ENCODE peak calls at places on chromosomes 1 and 21, in eight cellular contexts. U, Z, M, N, K, X, E and W are unnamed samples.

GRCh38 chr1:219151467-219151866 is 22.2 kb upstream of the LYPLAL1 start:
- DNase-seq in U (no peak), K (no peak), N (no peak), E (no peak), Z (no peak), M (no peak), X (no peak), W (no peak)

GRCh38 chr1:27408151-27408550 is 15.7 kb downstream of the GPR3 start:
- DNase-seq in E (no peak), U (no peak), K (no peak), Z (no peak), N (no peak), M (no peak), X (no peak), W (no peak)

GRCh38 chr1:155009221-155009711 is 6.7 kb downstream of the ZBTB7B start:
- DNase-seq in E (no peak), U (no peak), M (no peak), K (no peak), X (no peak), N (no peak), Z (no peak), W (no peak)

GRCh38 chr1:23701310-23701709 is 9.7 kb downstream of the RPL11 start:
- DNase-seq in M (no peak), X (no peak), N (no peak), E (no peak), Z (no peak), K (no peak), U (no peak), W (no peak)

GRCh38 chr1:168763031-168763430 is 34.0 kb upstream of the DPT start:
- DNase-seq in U (no peak), M (no peak), X (no peak), Z (no peak), K (no peak), E (no peak), N (peak; percentile 64), W (no peak)

GRCh38 chr1:214966366-214966765 is 116.2 kb upstream of the KCNK2 start:
- DNase-seq in K (no peak), Z (no peak), M (no peak), U (no peak), X (no peak), E (peak; percentile 57), N (no peak), W (no peak)

GRCh38 chr1:205449750-205450443 is 5.9 kb downstream of the BLACAT1 start:
- DNase-seq in X (peak; percentile 73), E (peak; percentile 75), Z (peak; percentile 72), N (peak; percentile 100), M (peak; percentile 74), U (peak; percentile 82), K (no peak), W (peak; percentile 69)

GRCh38 chr1:218674280-218674773 is 329.2 kb downstream of the TGFB2 start:
- DNase-seq in Z (no peak), M (peak; percentile 61), K (no peak), N (peak; percentile 82), E (peak; percentile 88), X (peak; percentile 91), U (peak; percentile 64), W (peak; percentile 72)

GRCh38 chr1:39360726-39361125 is 130.7 kb upstream of the BMP8A start:
- DNase-seq in X (no peak), N (peak; percentile 28), K (no peak), M (no peak), Z (no peak), E (no peak), U (no peak), W (no peak)

GRCh38 chr1:170619167-170620030 is 44.5 kb upstream of the PRRX1 start:
- DNase-seq in X (no peak), U (no peak), E (no peak), M (no peak), K (no peak), Z (no peak), N (no peak), W (peak; percentile 71)

GRCh38 chr1:172112573-172112972 is 271.3 kb downstream of the DNM3 start:
- DNase-seq in X (no peak), E (no peak), Z (no peak), M (no peak), N (peak; percentile 20), U (no peak), K (no peak), W (no peak)

GRCh38 chr1:32249831-32250525 is 1.1 kb upstream of the LCK start:
- DNase-seq in E (no peak), Z (peak; percentile 79), N (peak; percentile 76), K (no peak), M (no peak), X (peak; percentile 40), U (no peak), W (no peak)

GRCh38 chr1:2199042-2199810 is 4.7 kb upstream of the FAAP20 start:
- DNase-seq in U (peak; percentile 91), E (peak; percentile 80), M (peak; percentile 73), N (peak; percentile 88), K (peak; percentile 77), Z (peak; percentile 92), X (no peak), W (peak; percentile 93)

GRCh38 chr1:210684466-210685294 is 356.0 kb downstream of the HHAT start:
- DNase-seq in Z (no peak), M (no peak), N (no peak), K (no peak), E (no peak), U (no peak), X (no peak), W (no peak)

GRCh38 chr1:17725811-17726582 is 29.1 kb upstream of the ACTL8 start:
- DNase-seq in U (no peak), K (no peak), X (no peak), N (no peak), M (no peak), Z (no peak), E (no peak), W (no peak)

GRCh38 chr1:234617986-234618725 is 8.2 kb upstream of the IRF2BP2 start:
- DNase-seq in Z (no peak), E (peak; percentile 51), N (peak; percentile 55), U (no peak), X (peak; percentile 8), M (no peak), K (no peak), W (no peak)

GRCh38 chr1:58895082-58895481 is 111.2 kb upstream of the JUN start:
- DNase-seq in Z (no peak), M (no peak), U (no peak), N (no peak), X (no peak), K (no peak), E (no peak), W (no peak)

GRCh38 chr1:41535236-41535720 is 50.8 kb upstream of the EDN2 start:
- DNase-seq in X (no peak), U (no peak), N (no peak), K (no peak), E (no peak), Z (no peak), M (no peak), W (no peak)

GRCh38 chr1:201190624-201191051 is at the start of gene IGFN1:
- DNase-seq in N (peak; percentile 67), X (peak; percentile 93), M (peak; percentile 66), U (no peak), K (no peak), E (peak; percentile 63), Z (no peak), W (no peak)

GRCh38 chr1:6468729-6469461 is 2.9 kb upstream of the TNFRSF25 start:
- DNase-seq in Z (no peak), N (no peak), K (no peak), X (no peak), U (no peak), M (no peak), E (no peak), W (no peak)

GRCh38 chr1:228370941-228371740 is 35.5 kb downstream of the TRIM11 start:
- DNase-seq in N (peak; percentile 55), U (no peak), K (no peak), X (no peak), M (peak; percentile 6), E (no peak), Z (no peak), W (no peak)

GRCh38 chr1:163747855-163748254 is 426.1 kb downstream of the NUF2 start:
- DNase-seq in Z (no peak), U (no peak), E (peak; percentile 23), K (no peak), M (no peak), N (no peak), X (no peak), W (no peak)

GRCh38 chr1:32870615-32871363 is at the start of gene FNDC5:
- DNase-seq in U (no peak), K (no peak), M (peak; percentile 56), E (peak; percentile 86), X (no peak), Z (no peak), N (no peak), W (peak; percentile 42)

GRCh38 chr1:9182784-9183257 is 51.8 kb upstream of the H6PD start:
- DNase-seq in E (peak; percentile 47), N (peak; percentile 19), K (no peak), X (no peak), U (no peak), Z (no peak), M (no peak), W (no peak)

GRCh38 chr1:2169200-2169836 is 25.3 kb downstream of the FAAP20 start:
- DNase-seq in E (no peak), Z (no peak), X (no peak), M (no peak), N (no peak), U (no peak), K (no peak), W (no peak)

GRCh38 chr21:25536752-25537151 is 70.5 kb downstream of the MRPL39 start:
- DNase-seq in Z (no peak), U (no peak), E (no peak), K (no peak), M (no peak), N (no peak), X (no peak), W (no peak)

GRCh38 chr1:67314696-67315095 is 7.0 kb downstream of the IL12RB2 start:
- DNase-seq in K (no peak), X (no peak), M (no peak), Z (no peak), U (no peak), E (no peak), N (no peak), W (no peak)

GRCh38 chr1:156119503-156120209 is 5.1 kb downstream of the LMNA start:
- DNase-seq in E (no peak), X (peak; percentile 66), U (no peak), Z (peak; percentile 69), N (peak; percentile 75), K (peak; percentile 34), M (no peak), W (peak; percentile 64)

GRCh38 chr1:161730050-161730564 is 8.8 kb downstream of the FCRLB start:
- DNase-seq in M (no peak), U (no peak), Z (no peak), N (peak; percentile 74), K (no peak), X (no peak), E (no peak), W (peak; percentile 39)

GRCh38 chr1:912740-913301 is 10.9 kb upstream of the SAMD11 start:
- DNase-seq in N (peak; percentile 85), M (peak; percentile 53), K (no peak), U (no peak), Z (peak; percentile 9), E (peak; percentile 55), X (peak; percentile 65), W (peak; percentile 54)

GRCh38 chr1:34057347-34057746 is 107.7 kb downstream of the CSMD2 start:
- DNase-seq in M (peak; percentile 51), U (no peak), N (no peak), Z (no peak), X (no peak), E (peak; percentile 54), K (no peak), W (no peak)

GRCh38 chr1:31647106-31647505 is 2.4 kb upstream of the PEF1 start:
- DNase-seq in M (no peak), U (no peak), K (no peak), E (no peak), X (no peak), N (no peak), Z (no peak), W (no peak)

GRCh38 chr1:207808322-207808705 is 56.5 kb downstream of the CD46 start:
- DNase-seq in U (peak; percentile 30), X (no peak), E (no peak), Z (no peak), N (no peak), K (no peak), M (no peak), W (no peak)

GRCh38 chr21:29441651-29442050 is 142.9 kb downstream of the BACH1 start:
- DNase-seq in E (no peak), X (no peak), U (no peak), Z (no peak), M (no peak), N (no peak), K (no peak), W (peak; percentile 32)